ENCODE peak calls at places on chromosomes 3 and 15, in four cellular contexts. S is neuronal stem cell, T is left lung, F is left ventricle myocardium inferior. H is an unnamed sample. For H3K4me1, the result is how much of the 10 kb centered on the place peaks cover.

GRCh38 chr3:120402257-120402656 is 48.5 kb downstream of the FSTL1 start:
- DNase-seq in S (no peak), T (no peak), F (no peak), H (no peak)

GRCh38 chr3:13208706-13209295 is 135.6 kb upstream of the IQSEC1 start:
- DNase-seq in S (no peak), T (no peak), F (no peak), H (peak)

GRCh38 chr15:58269455-58270414 is 131.6 kb downstream of the AQP9 start:
- DNase-seq in S (peak), T (no peak), F (no peak), H (no peak)

GRCh38 chr3:43401171-43401570 is 114.8 kb downstream of the SNRK start:
- DNase-seq in S (no peak), T (no peak), F (no peak), H (no peak)

GRCh38 chr3:14725015-14725431 is 50.1 kb downstream of the C3orf20 start:
- DNase-seq in S (no peak), T (no peak), F (no peak), H (no peak)

GRCh38 chr3:58043933-58044332 is 35.7 kb downstream of the FLNB start:
- DNase-seq in S (no peak), T (no peak), F (no peak), H (no peak)

GRCh38 chr3:126850370-126851085 is 132.4 kb upstream of the PLXNA1 start:
- DNase-seq in S (peak), T (no peak), F (peak), H (no peak)

GRCh38 chr3:86949850-86950249 is 41.1 kb downstream of the VGLL3 start:
- DNase-seq in S (no peak), T (no peak), F (no peak), H (no peak)

GRCh38 chr3:70989174-70989573 is 594.4 kb downstream of the FOXP1 start:
- DNase-seq in S (no peak), T (no peak), F (no peak), H (no peak)

GRCh38 chr15:58522865-58523264 is 91.1 kb downstream of the LIPC start:
- DNase-seq in S (no peak), T (no peak), F (no peak), H (no peak)

GRCh38 chr3:146092230-146092629 is 68.8 kb downstream of the PLOD2 start:
- DNase-seq in S (no peak), T (no peak), F (no peak), H (no peak)

GRCh38 chr15:76929011-76929760 is 2.4 kb upstream of the RCN2 start:
- DNase-seq in S (no peak), T (no peak), F (no peak), H (no peak)

GRCh38 chr3:140972833-140973232 is 31.2 kb downstream of the SLC25A36 start:
- DNase-seq in S (no peak), T (no peak), F (no peak), H (no peak)

GRCh38 chr15:67508367-67508766 is 12.6 kb upstream of the C15orf61 start:
- DNase-seq in S (no peak), T (no peak), F (no peak), H (no peak)

GRCh38 chr3:186552408-186553031 is 8.3 kb upstream of the CRYGS start:
- DNase-seq in S (no peak), T (no peak), F (no peak), H (no peak)

GRCh38 chr3:179809639-179810038 is 156.8 kb downstream of the USP13 start:
- DNase-seq in S (no peak), T (no peak), F (no peak), H (no peak)

GRCh38 chr15:52183562-52184173 is 7.5 kb downstream of the GNB5 start:
- DNase-seq in S (peak), T (no peak), F (no peak), H (no peak)

GRCh38 chr3:48414376-48415250 is 15.3 kb downstream of the PLXNB1 start:
- DNase-seq in S (no peak), T (no peak), F (no peak), H (peak)

GRCh38 chr3:71961378-71961777 is 176.4 kb upstream of the PROK2 start:
- DNase-seq in S (no peak), T (no peak), F (no peak), H (no peak)

GRCh38 chr3:39295184-39295775 is 15.4 kb upstream of the CX3CR1 start:
- DNase-seq in S (no peak), T (no peak), F (no peak), H (no peak)

DNA sequence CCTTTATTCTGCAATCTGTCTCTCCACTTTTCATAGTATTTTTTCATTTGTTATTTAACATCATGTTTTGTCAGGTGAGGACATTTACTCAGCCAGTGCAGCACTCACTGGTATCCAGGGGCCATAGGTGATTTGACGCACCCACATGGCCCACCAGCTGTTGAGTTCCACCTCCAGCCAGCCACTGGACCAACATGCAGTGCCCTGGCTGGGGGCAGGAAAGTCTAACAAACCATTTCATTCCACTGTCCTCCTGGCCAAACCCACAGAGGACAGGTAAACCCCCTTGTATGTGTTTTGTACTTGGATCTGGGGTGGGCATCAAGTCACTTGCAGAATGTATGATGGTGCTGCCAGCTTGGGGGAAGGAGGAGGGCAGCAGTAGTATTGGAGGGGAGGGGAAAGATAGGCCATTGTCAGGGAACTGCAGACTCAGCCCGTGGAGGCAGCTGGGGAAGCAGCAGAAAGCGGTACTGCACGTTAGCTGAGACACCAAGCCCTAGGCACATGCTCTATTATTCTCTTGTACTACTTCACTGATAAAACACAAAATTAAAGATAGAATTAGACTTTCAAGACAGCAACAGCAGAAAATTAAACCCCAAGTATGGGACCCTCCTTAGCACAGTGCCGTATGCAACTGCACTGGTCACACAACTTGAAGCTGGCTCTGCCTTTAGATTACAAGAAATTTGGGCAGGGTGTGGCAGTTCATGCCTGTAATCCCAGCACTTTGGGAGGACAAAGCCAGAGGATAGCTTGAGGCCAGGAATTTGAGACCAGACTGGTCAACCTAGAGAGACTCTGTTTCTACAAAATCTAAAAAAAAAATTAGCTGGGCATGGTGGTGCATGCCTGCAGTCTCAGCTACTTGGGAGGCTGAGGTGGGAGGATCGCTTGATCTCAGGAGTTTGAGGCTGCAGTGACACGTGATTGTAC is 15.4 kb upstream of the RPL24 start:
- DNase-seq in S (no peak), T (no peak), F (no peak), H (no peak)
- H3K27ac ChIP-seq in S (no peak), T (no peak), F (no peak), H (no peak)

GRCh38 chr3:50602675-50603191 is 8.8 kb downstream of the CISH start:
- DNase-seq in S (no peak), T (no peak), F (no peak), H (no peak)

GRCh38 chr3:50605901-50606326 is 5.7 kb downstream of the CISH start:
- DNase-seq in S (no peak), T (no peak), F (no peak), H (no peak)

GRCh38 chr3:50603261-50604109 is 8.1 kb downstream of the CISH start:
- DNase-seq in S (no peak), T (no peak), F (no peak), H (no peak)

GRCh38 chr3:50604628-50605588 is 6.7 kb downstream of the CISH start:
- DNase-seq in S (no peak), T (no peak), F (peak), H (peak)

GRCh38 chr3:50604110-50604621 is 7.4 kb downstream of the CISH start:
- DNase-seq in S (no peak), T (no peak), F (no peak), H (no peak)
- H3K4me1 ChIP-seq in S (under half), T (half or more), F (half or more), H (under half)

GRCh38 chr3:197713477-197713822 is 23.3 kb downstream of the RUBCN start:
- DNase-seq in S (no peak), T (no peak), F (no peak), H (no peak)
- H3K4me3 ChIP-seq in S (no peak), T (no peak), F (peak), H (no peak)

DNA sequence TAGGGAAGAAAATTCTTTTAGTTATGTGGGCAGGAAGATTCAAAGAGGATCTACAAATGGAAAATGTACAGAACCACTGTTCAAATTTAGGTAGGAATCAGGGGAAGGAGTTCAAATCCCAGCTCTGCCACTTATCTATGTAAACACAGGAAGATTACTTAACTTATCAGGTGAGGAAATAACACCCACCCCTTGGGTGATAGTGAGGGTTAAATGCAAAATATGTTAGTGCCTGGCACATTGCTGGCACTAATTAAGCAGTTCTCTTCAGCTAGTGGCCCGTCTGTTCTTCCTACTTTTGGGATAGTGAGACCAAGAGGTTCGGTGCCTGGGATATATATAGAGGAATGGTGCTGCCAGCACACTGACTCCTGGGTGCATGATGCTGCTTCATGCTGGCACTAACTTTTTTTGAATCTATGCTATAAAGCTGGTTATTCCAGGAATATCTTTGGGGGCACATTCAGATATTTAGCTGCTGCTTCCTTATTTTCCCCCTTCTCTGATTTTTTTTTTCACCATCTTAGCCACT is 83.8 kb downstream of the XRN1 start:
- DNase-seq in S (no peak), T (no peak), F (no peak), H (no peak)
- H3K27ac ChIP-seq in S (no peak), T (no peak), F (no peak), H (no peak)

GRCh38 chr3:32460031-32460749 is 42.5 kb downstream of the CMTM6 start:
- DNase-seq in S (peak), T (no peak), F (no peak), H (no peak)

GRCh38 chr3:32456429-32457130 is 46.1 kb downstream of the CMTM6 start:
- DNase-seq in S (no peak), T (no peak), F (no peak), H (no peak)

GRCh38 chr3:32459474-32459873 is 43.2 kb downstream of the CMTM6 start:
- DNase-seq in S (no peak), T (no peak), F (no peak), H (no peak)

GRCh38 chr3:32455609-32456428 is 46.8 kb downstream of the CMTM6 start:
- DNase-seq in S (no peak), T (no peak), F (no peak), H (no peak)

DNA sequence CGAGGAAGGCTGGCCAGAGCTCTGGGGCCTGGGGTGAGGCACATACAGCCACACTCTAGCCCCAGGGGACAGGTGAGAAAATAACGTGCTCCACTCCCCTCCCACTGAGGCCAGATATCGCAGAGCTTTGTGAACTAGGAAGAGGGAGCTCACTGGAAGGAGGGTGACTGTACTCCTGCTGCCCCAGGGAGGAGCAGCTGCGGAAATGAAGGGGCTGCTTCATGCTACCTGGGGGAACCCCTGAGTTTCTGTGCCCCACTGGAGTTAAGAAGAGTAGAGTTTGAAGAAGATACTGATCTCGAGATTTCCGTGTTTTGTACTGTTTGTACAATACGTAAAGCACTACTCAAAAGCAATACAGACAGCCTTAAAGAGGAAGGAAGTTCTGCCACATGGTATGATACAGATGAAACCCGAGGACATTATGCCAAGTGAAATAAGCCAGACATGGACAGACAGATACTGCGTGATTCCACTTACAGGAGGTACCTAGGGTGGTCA is 44.6 kb downstream of the CMTM6 start:
- DNase-seq in S (no peak), T (no peak), F (no peak), H (no peak)
- H3K4me1 ChIP-seq in S (under half), T (under half), F (under half), H (under half)

GRCh38 chr3:53264718-53265117 is 8.9 kb upstream of the TKT start:
- DNase-seq in S (no peak), T (no peak), F (peak), H (no peak)

GRCh38 chr3:53273271-53273670 is 17.4 kb upstream of the TKT start:
- DNase-seq in S (no peak), T (no peak), F (no peak), H (no peak)

GRCh38 chr3:53274938-53275666 is 19.3 kb upstream of the TKT start:
- DNase-seq in S (no peak), T (no peak), F (no peak), H (no peak)

GRCh38 chr3:53267766-53268165 is 11.9 kb upstream of the TKT start:
- DNase-seq in S (no peak), T (no peak), F (no peak), H (no peak)

GRCh38 chr3:53269888-53270880 is 14.4 kb upstream of the TKT start:
- DNase-seq in S (peak), T (peak), F (peak), H (peak)
- H3K4me3 ChIP-seq in S (no peak), T (no peak), F (peak), H (no peak)

DNA sequence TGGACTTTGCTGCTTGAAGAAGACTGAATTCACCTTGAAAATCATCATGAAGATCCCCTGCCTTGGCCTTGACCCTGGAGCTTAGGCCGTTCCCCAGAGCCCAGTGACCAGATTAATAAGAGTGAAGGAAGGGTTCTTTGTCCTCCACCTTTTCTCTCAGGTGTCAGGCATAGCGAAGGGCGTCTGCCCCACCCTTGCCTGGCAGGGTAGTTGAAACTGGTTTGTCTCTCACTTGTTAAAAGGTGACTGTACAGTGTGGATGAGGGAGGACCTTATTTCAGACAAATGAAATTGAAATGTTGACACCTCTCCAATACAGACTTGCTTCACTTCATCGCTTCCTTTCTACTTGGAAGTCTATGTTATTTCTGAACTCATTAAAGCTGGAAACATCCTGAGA is 223.7 kb upstream of the BHLHE40 start:
- DNase-seq in S (no peak), T (no peak), F (no peak), H (no peak)
- H3K27ac ChIP-seq in S (no peak), T (no peak), F (peak), H (no peak)